ENCODE peak calls at places on chromosomes 13 and 19, in eight cellular contexts. O is CD8-positive, alpha-beta memory T cell; N is A549; Z is psoas muscle; P is effector memory CD4-positive, alpha-beta T cell; M is right atrium auricular region; A is CD4-positive, CD25-positive, alpha-beta regulatory T cell; X is endodermal cell. D is an unnamed sample. For H3K4me1, the result is how much of the 10 kb centered on the place peaks cover.

GRCh38 chr13:35191883-35192282 is 249.8 kb downstream of the NBEA start:
- DNase-seq in P (no peak), A (no peak), X (no peak), M (no peak), Z (no peak), N (no peak), O (no peak), D (no peak)

GRCh38 chr19:29672933-29673336 is 7.7 kb downstream of the PLEKHF1 start:
- DNase-seq in Z (no peak), N (no peak), X (no peak), M (no peak), A (peak), O (peak), P (peak), D (peak)

GRCh38 chr13:91017031-91017668 is 330.3 kb upstream of the MIR17HG start:
- DNase-seq in Z (peak), M (no peak), X (peak), A (no peak), O (no peak), P (no peak), N (peak), D (no peak)

GRCh38 chr19:29879655-29879974 is 62.4 kb upstream of the URI1 start:
- DNase-seq in X (no peak), N (no peak), A (no peak), O (no peak), Z (no peak), P (no peak), M (no peak), D (no peak)

GRCh38 chr13:41401371-41401770 is 56.0 kb upstream of the RGCC start:
- DNase-seq in N (peak), X (peak), P (no peak), A (no peak), O (no peak), Z (no peak), M (no peak), D (no peak)

GRCh38 chr13:28147489-28147888 is 9.1 kb downstream of the PAN3 start:
- DNase-seq in P (no peak), A (no peak), M (no peak), N (no peak), X (no peak), Z (no peak), O (no peak), D (no peak)

GRCh38 chr13:29771247-29771646 is 79.2 kb downstream of the UBL3 start:
- DNase-seq in O (no peak), P (no peak), A (no peak), M (no peak), X (no peak), Z (no peak), N (peak), D (no peak)

GRCh38 chr19:55186080-55186479 is 6.0 kb upstream of the SYT5 start:
- DNase-seq in X (no peak), P (no peak), A (no peak), O (no peak), Z (no peak), N (no peak), M (no peak), D (no peak)

GRCh38 chr19:36245210-36246005 is 30.5 kb downstream of the ZNF146 start:
- DNase-seq in P (no peak), N (no peak), A (no peak), X (peak), O (no peak), M (no peak), Z (no peak), D (no peak)

GRCh38 chr13:44932171-44932849 is 57.0 kb downstream of the NUFIP1 start:
- DNase-seq in O (no peak), N (no peak), A (no peak), X (no peak), M (no peak), Z (no peak), P (no peak), D (no peak)

GRCh38 chr13:110616103-110617101 is 1.1 kb downstream of the NAXD start:
- DNase-seq in A (no peak), X (peak), N (peak), P (no peak), M (no peak), Z (peak), O (no peak), D (peak)

GRCh38 chr19:39097299-39097698 is 13.1 kb downstream of the ACP7 start:
- DNase-seq in X (no peak), A (no peak), Z (no peak), M (no peak), N (no peak), P (no peak), O (no peak), D (no peak)

GRCh38 chr19:15869109-15869555 is 28.7 kb downstream of the CYP4F2 start:
- DNase-seq in X (peak), N (peak), A (no peak), Z (no peak), P (no peak), O (no peak), M (no peak), D (no peak)

GRCh38 chr19:34990578-34991192 is 9.4 kb upstream of the GRAMD1A start:
- DNase-seq in P (no peak), N (no peak), X (no peak), Z (no peak), A (no peak), O (no peak), M (no peak), D (no peak)

GRCh38 chr19:38695832-38696732 is 48.2 kb downstream of the CAPN12 start:
- DNase-seq in P (no peak), A (no peak), Z (no peak), N (no peak), M (no peak), O (no peak), X (no peak), D (no peak)

GRCh38 chr13:65112123-65113075 is 2117.7 kb downstream of the PCDH9 start:
- DNase-seq in Z (no peak), O (no peak), N (peak), A (no peak), X (no peak), M (no peak), P (no peak), D (no peak)

GRCh38 chr19:13056052-13056660 is 46.5 kb downstream of the LYL1 start:
- DNase-seq in M (no peak), N (no peak), Z (no peak), X (peak), P (no peak), A (no peak), O (no peak), D (peak)

GRCh38 chr19:44662686-44663085 is 8.6 kb upstream of the CEACAM19 start:
- DNase-seq in P (no peak), N (no peak), X (no peak), A (no peak), Z (no peak), O (no peak), M (no peak), D (no peak)

GRCh38 chr13:102825921-102826706 is 19.7 kb upstream of the ERCC5 start:
- DNase-seq in Z (no peak), X (no peak), M (no peak), P (no peak), N (no peak), A (no peak), O (no peak), D (no peak)

GRCh38 chr13:66348745-66349720 is 881.1 kb downstream of the PCDH9 start:
- DNase-seq in N (peak), M (no peak), P (no peak), O (no peak), Z (no peak), A (no peak), X (no peak), D (no peak)

GRCh38 chr19:14031719-14032480 is at the start of gene IL27RA:
- DNase-seq in A (peak), X (peak), O (peak), N (peak), P (peak), M (no peak), Z (peak), D (peak)

GRCh38 chr13:29503041-29503837 is 92.2 kb downstream of the SLC7A1 start:
- DNase-seq in A (no peak), P (no peak), M (no peak), N (no peak), X (peak), O (no peak), Z (no peak), D (peak)

GRCh38 chr13:97272526-97272925 is 50.4 kb downstream of the MBNL2 start:
- DNase-seq in P (no peak), O (no peak), N (no peak), X (no peak), M (no peak), A (no peak), Z (no peak), D (no peak)

GRCh38 chr13:113667771-113668490 is 912 bp downstream of the GRK1 start:
- DNase-seq in Z (no peak), A (no peak), N (no peak), M (no peak), X (peak), P (no peak), O (no peak), D (peak)

GRCh38 chr13:108365255-108365654 is 95.7 kb downstream of the TNFSF13B start:
- DNase-seq in O (no peak), N (no peak), M (no peak), X (no peak), A (no peak), P (no peak), Z (no peak), D (no peak)

GRCh38 chr13:98411617-98412310 is 165.1 kb downstream of the STK24 start:
- DNase-seq in M (peak), Z (peak), A (no peak), X (no peak), P (no peak), N (no peak), O (no peak), D (no peak)

GRCh38 chr13:109383683-109384082 is 402.7 kb downstream of the IRS2 start:
- DNase-seq in X (no peak), Z (no peak), A (no peak), O (no peak), M (no peak), P (no peak), N (no peak), D (no peak)

GRCh38 chr19:54207908-54208783 is 7.5 kb downstream of the RPS9 start:
- DNase-seq in N (peak), M (peak), O (no peak), P (no peak), Z (no peak), A (no peak), X (peak), D (peak)

GRCh38 chr19:54449701-54450069 is 686 bp downstream of the LENG8 start:
- DNase-seq in A (no peak), N (no peak), X (no peak), M (no peak), Z (no peak), P (no peak), O (no peak), D (no peak)

GRCh38 chr13:78147905-78148304 is 229.3 kb upstream of the EDNRB start:
- DNase-seq in O (no peak), N (peak), A (no peak), Z (no peak), X (no peak), M (no peak), P (no peak), D (no peak)

GRCh38 chr19:38975861-38976271 is 324 bp upstream of the FBXO17 start:
- DNase-seq in Z (no peak), A (no peak), N (peak), X (peak), M (no peak), O (no peak), P (no peak), D (peak)

GRCh38 chr19:11142528-11143171 is 12.9 kb downstream of the SPC24 start:
- DNase-seq in Z (peak), N (peak), A (no peak), M (peak), O (no peak), X (peak), P (no peak), D (peak)

GRCh38 chr19:16769385-16769784 is 49.7 kb downstream of the NWD1 start:
- DNase-seq in P (no peak), Z (no peak), N (no peak), X (no peak), O (no peak), M (no peak), A (no peak), D (no peak)

GRCh38 chr19:4014541-4015491 is 7.3 kb downstream of the PIAS4 start:
- DNase-seq in Z (peak), X (peak), P (no peak), O (peak), A (peak), M (no peak), N (no peak), D (no peak)

GRCh38 chr19:3104708-3104983 is 10.5 kb downstream of the GNA11 start:
- DNase-seq in M (no peak), Z (no peak), N (no peak), P (no peak), O (no peak), X (no peak), A (no peak), D (no peak)

GRCh38 chr13:48108106-48108505 is 13.2 kb upstream of the MED4 start:
- DNase-seq in P (no peak), A (no peak), Z (no peak), M (no peak), X (no peak), N (no peak), O (no peak), D (no peak)

GRCh38 chr13:48112896-48113525 is 18.1 kb upstream of the MED4 start:
- DNase-seq in X (no peak), A (no peak), N (no peak), O (no peak), Z (no peak), M (no peak), P (no peak), D (no peak)

GRCh38 chr13:48110930-48111721 is 16.2 kb upstream of the MED4 start:
- DNase-seq in N (no peak), O (no peak), P (no peak), Z (no peak), X (no peak), M (peak), A (no peak), D (no peak)

GRCh38 chr13:48110132-48110868 is 15.4 kb upstream of the MED4 start:
- DNase-seq in N (no peak), M (no peak), O (no peak), X (no peak), P (no peak), A (no peak), Z (no peak), D (no peak)
- H3K4me1 ChIP-seq in N (under half), M (under half), O (under half), X (under half), P (under half), A (under half), Z (under half), D (under half)

GRCh38 chr19:41868120-41868988 is 8.3 kb downstream of the RPS19 start:
- DNase-seq in M (no peak), P (no peak), X (peak), O (no peak), Z (no peak), A (no peak), N (no peak), D (no peak)

GRCh38 chr19:41871573-41872383 is 5.3 kb upstream of the CD79A start:
- DNase-seq in N (peak), A (peak), Z (no peak), P (peak), M (no peak), O (peak), X (peak), D (no peak)

GRCh38 chr19:41868989-41869300 is 8.1 kb upstream of the CD79A start:
- DNase-seq in M (no peak), P (no peak), N (no peak), X (no peak), A (no peak), O (no peak), Z (no peak), D (no peak)

GRCh38 chr19:41870401-41870873 is 6.6 kb upstream of the CD79A start:
- DNase-seq in A (no peak), O (no peak), M (no peak), P (no peak), X (peak), N (peak), Z (no peak), D (no peak)

DNA sequence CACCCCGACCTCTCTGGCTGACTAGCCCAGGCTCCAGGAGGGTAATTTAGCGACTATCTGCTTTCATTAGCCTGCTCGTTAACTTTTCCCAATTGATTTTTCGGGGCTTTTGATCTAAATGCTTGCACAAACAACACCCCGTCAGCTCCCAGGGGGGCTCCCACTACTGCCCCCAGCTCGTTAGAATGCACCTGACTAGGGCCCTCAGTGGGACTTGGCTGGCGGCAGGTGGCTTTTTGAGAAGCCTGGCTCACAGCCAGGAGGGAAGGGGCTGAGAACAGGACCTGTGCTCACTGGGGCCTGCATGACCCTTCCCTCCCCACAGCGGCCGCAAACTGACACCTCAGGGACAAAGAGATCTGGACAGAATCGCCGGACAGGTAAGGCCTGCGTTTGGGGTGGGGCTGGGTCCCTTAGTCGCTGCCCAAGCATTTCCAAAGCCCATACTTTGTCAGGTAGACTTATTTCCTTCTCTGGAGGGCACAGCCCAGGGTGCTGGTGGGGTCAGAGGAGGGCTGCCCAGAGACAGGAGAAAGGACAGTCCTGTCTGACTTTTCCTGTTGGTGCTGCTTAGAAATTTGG is 7.6 kb upstream of the CD79A start:
- DNase-seq in Z (no peak), A (no peak), X (no peak), P (no peak), N (no peak), O (no peak), M (no peak), D (no peak)
- H3K4me1 ChIP-seq in Z (under half), A (half or more), X (under half), P (half or more), N (half or more), O (half or more), M (under half), D (under half)

DNA sequence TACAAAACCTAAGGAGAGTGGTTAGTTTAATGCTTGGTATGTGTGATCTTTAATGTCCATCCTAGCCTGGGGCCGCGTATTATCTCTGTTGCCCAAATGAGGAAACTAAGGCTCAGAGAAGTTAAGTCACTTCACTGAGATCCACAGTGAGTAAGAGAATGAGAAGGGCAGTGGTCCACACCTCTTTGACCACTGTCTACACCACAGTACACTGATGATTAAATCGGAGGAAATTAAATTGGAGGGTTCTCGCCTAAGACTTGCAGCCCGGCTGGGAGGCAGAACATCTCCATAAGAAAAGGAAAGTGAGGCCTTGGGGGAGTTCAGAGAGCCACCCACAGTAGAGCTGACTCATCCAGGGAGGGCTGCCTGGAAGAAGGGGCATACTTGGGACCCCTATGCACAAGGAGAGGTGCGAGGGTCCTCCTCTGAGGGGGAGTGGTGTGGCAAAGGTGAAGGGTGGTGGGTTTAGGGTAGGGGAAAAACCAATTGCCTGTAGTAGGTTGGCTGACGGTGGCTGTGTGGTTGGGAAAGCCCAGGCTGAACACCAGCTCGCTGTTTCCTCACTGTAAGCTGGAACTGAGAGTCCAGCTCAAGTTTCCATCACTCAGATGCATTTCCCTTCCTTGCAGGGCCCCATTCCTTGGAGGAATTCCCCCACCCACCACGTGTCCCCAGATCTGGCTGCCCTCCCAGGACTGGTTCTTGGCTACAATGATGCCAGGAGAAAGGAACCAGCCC is 15.0 kb upstream of the DHRS12 start:
- DNase-seq in O (no peak), Z (peak), N (no peak), M (no peak), A (no peak), X (no peak), P (no peak), D (no peak)
- H3K4me1 ChIP-seq in O (half or more), Z (under half), N (under half), M (under half), A (half or more), X (under half), P (half or more), D (under half)

GRCh38 chr19:5956728-5957127 is 21.2 kb downstream of the RANBP3 start:
- DNase-seq in O (no peak), A (no peak), P (no peak), X (no peak), Z (no peak), N (no peak), M (no peak), D (no peak)
- H3K4me1 ChIP-seq in O (half or more), A (half or more), P (half or more), X (under half), Z (half or more), N (under half), M (half or more), D (half or more)

GRCh38 chr19:40356681-40357595 is 8.4 kb downstream of the PLD3 start:
- DNase-seq in N (no peak), M (no peak), P (no peak), A (no peak), O (no peak), Z (no peak), X (no peak), D (no peak)
- H3K4me1 ChIP-seq in N (under half), M (under half), P (under half), A (under half), O (under half), Z (under half), X (under half), D (under half)

D was measured in left lung.